ENCODE peak calls at places on chromosomes 1 and 21, in five cellular contexts. One of them, this sample, is unnamed.

GRCh38 chr1:68384321-68384813 is 65.4 kb downstream of the RPE65 start:
- DNase-seq in fibroblast of lung: peak; percentile 99
- DNase-seq in BE2C: no peak
- DNase-seq in heart left ventricle: peak; percentile 30
- DNase-seq in lower lobe of right lung: no peak
- DNase-seq in this sample: no peak

GRCh38 chr1:2801535-2802291 is at the start of gene TTC34:
- DNase-seq in fibroblast of lung: peak; percentile 4
- DNase-seq in BE2C: peak; percentile 54
- DNase-seq in heart left ventricle: no peak
- DNase-seq in lower lobe of right lung: peak; percentile 69
- DNase-seq in this sample: peak; percentile 28

GRCh38 chr1:22489278-22489677 is 37.6 kb downstream of the ZBTB40 start:
- DNase-seq in fibroblast of lung: no peak
- DNase-seq in BE2C: no peak
- DNase-seq in heart left ventricle: no peak
- DNase-seq in lower lobe of right lung: no peak
- DNase-seq in this sample: no peak

GRCh38 chr1:67239738-67240137 is 67.9 kb upstream of the IL12RB2 start:
- DNase-seq in fibroblast of lung: no peak
- DNase-seq in BE2C: no peak
- DNase-seq in heart left ventricle: no peak
- DNase-seq in lower lobe of right lung: no peak
- DNase-seq in this sample: no peak

GRCh38 chr21:25453524-25453923 is 153.8 kb downstream of the MRPL39 start:
- DNase-seq in fibroblast of lung: no peak
- DNase-seq in BE2C: no peak
- DNase-seq in heart left ventricle: no peak
- DNase-seq in lower lobe of right lung: no peak
- DNase-seq in this sample: no peak

GRCh38 chr1:161300478-161300877 is 9.3 kb downstream of the MPZ start:
- DNase-seq in fibroblast of lung: no peak
- DNase-seq in BE2C: no peak
- DNase-seq in heart left ventricle: no peak
- DNase-seq in lower lobe of right lung: no peak
- DNase-seq in this sample: no peak

GRCh38 chr1:236451796-236452373 is 57.8 kb downstream of the EDARADD start:
- DNase-seq in fibroblast of lung: no peak
- DNase-seq in BE2C: peak; percentile 18
- DNase-seq in heart left ventricle: no peak
- DNase-seq in lower lobe of right lung: no peak
- DNase-seq in this sample: peak; percentile 16

GRCh38 chr21:36626791-36627190 is 72.1 kb upstream of the SIM2 start:
- DNase-seq in fibroblast of lung: no peak
- DNase-seq in BE2C: no peak
- DNase-seq in heart left ventricle: no peak
- DNase-seq in lower lobe of right lung: no peak
- DNase-seq in this sample: no peak

GRCh38 chr1:119372493-119373086 is 4.0 kb downstream of the HAO2 start:
- DNase-seq in fibroblast of lung: peak; percentile 22
- DNase-seq in BE2C: no peak
- DNase-seq in heart left ventricle: no peak
- DNase-seq in lower lobe of right lung: no peak
- DNase-seq in this sample: peak; percentile 55

GRCh38 chr1:86866665-86867064 is 47.3 kb downstream of the SELENOF start:
- DNase-seq in fibroblast of lung: peak; percentile 86
- DNase-seq in BE2C: no peak
- DNase-seq in heart left ventricle: no peak
- DNase-seq in lower lobe of right lung: no peak
- DNase-seq in this sample: no peak

GRCh38 chr1:64542118-64542517 is 72.2 kb downstream of the CACHD1 start:
- DNase-seq in fibroblast of lung: no peak
- DNase-seq in BE2C: no peak
- DNase-seq in heart left ventricle: no peak
- DNase-seq in lower lobe of right lung: no peak
- DNase-seq in this sample: no peak

GRCh38 chr1:114756949-114757454 is 782 bp downstream of the CSDE1 start:
- DNase-seq in fibroblast of lung: peak; percentile 57
- DNase-seq in BE2C: peak; percentile 32
- DNase-seq in heart left ventricle: peak; percentile 47
- DNase-seq in lower lobe of right lung: peak; percentile 58
- DNase-seq in this sample: peak; percentile 32

GRCh38 chr1:27816921-27817630 is 13.5 kb upstream of the PPP1R8 start:
- DNase-seq in fibroblast of lung: peak; percentile 32
- DNase-seq in BE2C: no peak
- DNase-seq in heart left ventricle: no peak
- DNase-seq in lower lobe of right lung: no peak
- DNase-seq in this sample: peak; percentile 22

GRCh38 chr1:156391145-156391677 is 22.2 kb downstream of the RHBG start:
- DNase-seq in fibroblast of lung: no peak
- DNase-seq in BE2C: no peak
- DNase-seq in heart left ventricle: no peak
- DNase-seq in lower lobe of right lung: no peak
- DNase-seq in this sample: no peak

GRCh38 chr1:12542596-12543592 is 75.1 kb downstream of the DHRS3 start:
- DNase-seq in fibroblast of lung: no peak
- DNase-seq in BE2C: no peak
- DNase-seq in heart left ventricle: no peak
- DNase-seq in lower lobe of right lung: peak; percentile 10
- DNase-seq in this sample: no peak

GRCh38 chr1:64516803-64517568 is 47.1 kb downstream of the CACHD1 start:
- DNase-seq in fibroblast of lung: no peak
- DNase-seq in BE2C: no peak
- DNase-seq in heart left ventricle: no peak
- DNase-seq in lower lobe of right lung: no peak
- DNase-seq in this sample: no peak

GRCh38 chr1:27658951-27659496 is 13.0 kb downstream of the IFI6 start:
- DNase-seq in fibroblast of lung: peak; percentile 56
- DNase-seq in BE2C: peak; percentile 20
- DNase-seq in heart left ventricle: peak; percentile 65
- DNase-seq in lower lobe of right lung: no peak
- DNase-seq in this sample: peak; percentile 22

GRCh38 chr1:6353948-6354658 is 39.5 kb downstream of the ACOT7 start:
- DNase-seq in fibroblast of lung: peak; percentile 26
- DNase-seq in BE2C: peak; percentile 26
- DNase-seq in heart left ventricle: peak; percentile 74
- DNase-seq in lower lobe of right lung: peak; percentile 78
- DNase-seq in this sample: peak; percentile 76

GRCh38 chr1:54129858-54130257 is 22.9 kb downstream of the CDCP2 start:
- DNase-seq in fibroblast of lung: no peak
- DNase-seq in BE2C: no peak
- DNase-seq in heart left ventricle: no peak
- DNase-seq in lower lobe of right lung: no peak
- DNase-seq in this sample: no peak

GRCh38 chr1:62247391-62248168 is 52.9 kb downstream of the L1TD1 start:
- DNase-seq in fibroblast of lung: no peak
- DNase-seq in BE2C: peak; percentile 76
- DNase-seq in heart left ventricle: no peak
- DNase-seq in lower lobe of right lung: no peak
- DNase-seq in this sample: no peak

GRCh38 chr21:38282921-38283320 is 26.1 kb downstream of the KCNJ15 start:
- DNase-seq in fibroblast of lung: peak; percentile 81
- DNase-seq in BE2C: no peak
- DNase-seq in heart left ventricle: no peak
- DNase-seq in lower lobe of right lung: no peak
- DNase-seq in this sample: no peak

GRCh38 chr1:197615693-197616011 is 159.6 kb downstream of the DENND1B start:
- DNase-seq in fibroblast of lung: no peak
- DNase-seq in BE2C: no peak
- DNase-seq in heart left ventricle: no peak
- DNase-seq in lower lobe of right lung: no peak
- DNase-seq in this sample: no peak

GRCh38 chr1:154774175-154774855 is 95.8 kb downstream of the KCNN3 start:
- DNase-seq in fibroblast of lung: no peak
- DNase-seq in BE2C: no peak
- DNase-seq in heart left ventricle: no peak
- DNase-seq in lower lobe of right lung: no peak
- DNase-seq in this sample: no peak

GRCh38 chr1:154772056-154772455 is 98.0 kb downstream of the KCNN3 start:
- DNase-seq in fibroblast of lung: no peak
- DNase-seq in BE2C: no peak
- DNase-seq in heart left ventricle: no peak
- DNase-seq in lower lobe of right lung: no peak
- DNase-seq in this sample: no peak

GRCh38 chr1:154770897-154771594 is 99.0 kb downstream of the KCNN3 start:
- DNase-seq in fibroblast of lung: no peak
- DNase-seq in BE2C: no peak
- DNase-seq in heart left ventricle: no peak
- DNase-seq in lower lobe of right lung: no peak
- DNase-seq in this sample: no peak

GRCh38 chr1:154773551-154773950 is 96.5 kb downstream of the KCNN3 start:
- DNase-seq in fibroblast of lung: no peak
- DNase-seq in BE2C: no peak
- DNase-seq in heart left ventricle: no peak
- DNase-seq in lower lobe of right lung: no peak
- DNase-seq in this sample: no peak

DNA sequence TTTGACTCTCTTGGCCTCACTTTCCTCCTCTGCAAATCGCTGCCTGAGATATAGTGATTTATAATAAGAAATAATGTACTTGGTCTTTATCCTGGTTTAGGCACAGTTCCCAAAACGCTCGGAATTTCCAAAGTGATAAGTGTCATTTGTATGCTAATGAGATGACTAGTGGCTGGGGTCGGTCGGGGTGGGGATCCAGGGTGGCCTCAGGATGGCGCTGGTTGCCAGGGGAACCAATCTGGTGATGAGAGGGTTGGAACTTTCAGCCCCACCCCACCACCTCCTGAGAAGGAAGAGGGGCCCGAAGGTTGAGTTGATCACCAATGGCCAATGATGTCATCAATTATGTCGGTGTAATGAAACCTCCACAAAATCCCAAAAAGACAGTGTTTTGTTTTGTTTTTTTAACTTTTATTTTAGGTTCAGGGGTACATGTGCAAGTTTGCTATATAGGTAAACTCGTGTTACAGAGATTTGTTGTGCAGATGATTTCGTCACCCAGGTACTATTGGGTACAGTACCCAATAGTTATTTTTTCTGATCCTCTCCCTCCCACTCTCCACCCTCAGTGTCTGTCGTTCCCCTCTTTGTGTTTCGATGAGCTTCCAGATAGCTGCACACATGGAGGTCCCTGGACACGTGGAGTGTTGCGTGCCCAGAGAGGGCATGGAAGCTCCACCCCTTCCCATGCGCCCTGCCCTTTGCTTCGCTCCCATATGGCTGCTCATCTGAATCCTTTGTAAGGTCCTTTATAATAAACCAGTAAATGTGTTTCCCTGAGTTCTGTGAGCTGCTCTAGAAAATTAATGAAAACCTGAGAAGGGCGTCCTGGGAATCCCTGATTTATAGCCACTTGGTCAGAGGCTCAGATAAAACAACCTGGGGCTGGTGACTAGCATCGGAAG is 97.2 kb downstream of the KCNN3 start:
- DNase-seq in fibroblast of lung: no peak
- DNase-seq in BE2C: no peak
- DNase-seq in heart left ventricle: no peak
- DNase-seq in lower lobe of right lung: no peak
- DNase-seq in this sample: no peak
- TF ChIP-seq CTCF in fibroblast of lung: no peak
- TF ChIP-seq CTCF in BE2C: peak; percentile 18
- TF ChIP-seq CTCF in heart left ventricle: no peak
- TF ChIP-seq CTCF in lower lobe of right lung: no peak
- TF ChIP-seq CTCF in this sample: no peak

DNA sequence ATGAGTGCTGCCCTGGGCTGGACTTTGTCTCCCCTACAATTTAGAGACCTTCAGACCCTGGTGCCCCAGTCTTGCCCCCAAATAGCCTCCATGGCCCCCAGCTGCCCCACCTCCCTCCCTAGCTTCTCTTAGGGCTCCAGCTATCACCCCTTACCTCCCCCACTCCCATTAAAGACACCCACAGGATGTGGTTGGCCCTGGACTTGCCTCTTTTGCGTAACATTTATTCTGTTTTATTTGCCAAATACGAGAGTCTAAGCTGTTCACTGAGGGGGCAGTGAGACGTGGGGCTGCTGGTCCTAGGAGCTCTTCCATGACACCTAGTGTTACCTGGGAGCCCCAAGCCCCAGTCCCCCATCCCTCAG is 4.5 kb downstream of the ZC3H12A start:
- DNase-seq in fibroblast of lung: peak; percentile 44
- DNase-seq in BE2C: no peak
- DNase-seq in heart left ventricle: no peak
- DNase-seq in lower lobe of right lung: no peak
- DNase-seq in this sample: peak; percentile 47
- H3K4me3 ChIP-seq in fibroblast of lung: no peak overlapping the region
- H3K4me3 ChIP-seq in BE2C: no peak overlapping the region
- H3K4me3 ChIP-seq in heart left ventricle: peak overlapping the region; percentile 55
- H3K4me3 ChIP-seq in lower lobe of right lung: peak overlapping the region; percentile 83
- H3K4me3 ChIP-seq in this sample: no peak overlapping the region

DNA sequence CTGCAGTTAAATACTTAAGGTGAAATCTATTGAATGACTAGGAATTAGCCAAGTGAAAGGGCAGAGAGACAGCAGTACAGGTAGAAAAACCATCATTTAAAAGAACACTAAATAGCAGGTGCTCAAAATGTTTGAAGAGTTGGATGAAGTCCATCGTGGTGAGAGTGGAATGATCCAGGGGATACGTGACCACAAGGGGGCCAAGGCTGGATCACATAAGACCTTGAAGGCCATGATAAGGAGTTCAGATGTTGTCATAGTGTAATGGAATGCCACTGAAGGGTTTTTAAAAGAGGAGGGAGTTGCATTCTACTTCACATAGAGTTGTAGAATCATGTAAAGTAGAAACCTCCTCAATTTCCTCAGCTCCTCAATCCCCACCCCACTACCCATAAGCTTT is 34.8 kb upstream of the HOOK1 start:
- DNase-seq in fibroblast of lung: no peak
- DNase-seq in BE2C: no peak
- DNase-seq in heart left ventricle: no peak
- DNase-seq in lower lobe of right lung: no peak
- DNase-seq in this sample: no peak
- TF ChIP-seq CTCF in fibroblast of lung: no peak
- TF ChIP-seq CTCF in BE2C: peak; percentile 44
- TF ChIP-seq CTCF in heart left ventricle: no peak
- TF ChIP-seq CTCF in lower lobe of right lung: peak; percentile 20
- TF ChIP-seq CTCF in this sample: no peak

DNA sequence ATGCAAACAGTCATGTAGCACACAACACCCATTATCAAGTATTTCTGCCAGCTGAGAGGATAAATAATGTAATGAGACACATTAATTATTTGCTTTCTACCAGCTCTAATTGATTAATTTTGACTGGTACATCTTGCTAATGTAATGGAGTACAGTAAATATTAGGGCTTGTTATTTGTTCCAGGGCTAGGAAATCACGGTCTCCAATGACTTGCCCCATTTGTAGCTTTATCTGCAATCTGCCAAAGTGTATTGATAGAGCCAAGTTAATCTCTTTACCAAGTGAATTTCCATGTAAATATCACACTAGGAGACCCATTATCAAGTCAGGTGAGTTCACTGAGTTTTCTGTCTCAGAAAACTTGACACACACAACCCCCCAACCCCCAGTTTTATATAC is 55.1 kb downstream of the RGS13 start:
- DNase-seq in fibroblast of lung: no peak
- DNase-seq in BE2C: no peak
- DNase-seq in heart left ventricle: no peak
- DNase-seq in lower lobe of right lung: no peak
- DNase-seq in this sample: no peak
- H3K4me3 ChIP-seq in fibroblast of lung: no peak overlapping the region
- H3K4me3 ChIP-seq in BE2C: no peak overlapping the region
- H3K4me3 ChIP-seq in heart left ventricle: no peak overlapping the region
- H3K4me3 ChIP-seq in lower lobe of right lung: no peak overlapping the region
- H3K4me3 ChIP-seq in this sample: no peak overlapping the region

This sample was measured in transverse colon.